ENCODE peak calls at places on chromosomes 1 and 21, in five cellular contexts. M, D, Z, T and K are unnamed samples.

GRCh38 chr1:93114403-93114802 is 35.3 kb downstream of the MTF2 start:
- DNase-seq in M (no peak), D (no peak), Z (no peak), T (no peak), K (peak; percentile 19)

GRCh38 chr21:33948096-33948950 is 32.7 kb upstream of the ATP5PO start:
- DNase-seq in M (no peak), D (no peak), Z (peak; percentile 96), T (peak; percentile 52), K (peak; percentile 70)

GRCh38 chr1:69090170-69090569 is 477.6 kb upstream of the LRRC7 start:
- DNase-seq in M (no peak), D (no peak), Z (no peak), T (no peak), K (no peak)

GRCh38 chr1:41340655-41341364 is 20.4 kb upstream of the FOXO6 start:
- DNase-seq in M (no peak), D (no peak), Z (no peak), T (no peak), K (no peak)

GRCh38 chr1:187063271-187063670 is 234.5 kb downstream of the PLA2G4A start:
- DNase-seq in M (no peak), D (no peak), Z (no peak), T (no peak), K (no peak)

GRCh38 chr1:207818971-207819451 is 67.2 kb downstream of the CD46 start:
- DNase-seq in M (peak; percentile 45), D (no peak), Z (no peak), T (no peak), K (peak; percentile 54)

GRCh38 chr1:2863149-2863963 is 61.9 kb upstream of the TTC34 start:
- DNase-seq in M (no peak), D (no peak), Z (no peak), T (no peak), K (no peak)

GRCh38 chr1:224116131-224116530 is 2.2 kb downstream of the FBXO28 start:
- DNase-seq in M (peak; percentile 70), D (no peak), Z (peak; percentile 65), T (no peak), K (peak; percentile 71)

GRCh38 chr21:34336756-34337391 is 26.9 kb upstream of the KCNE2 start:
- DNase-seq in M (peak; percentile 6), D (no peak), Z (no peak), T (no peak), K (peak; percentile 80)

GRCh38 chr1:79519084-79519760 is 512.7 kb upstream of the ADGRL4 start:
- DNase-seq in M (no peak), D (no peak), Z (no peak), T (no peak), K (no peak)

GRCh38 chr1:80535446-80535845 is 1265.3 kb upstream of the ADGRL2 start:
- DNase-seq in M (no peak), D (no peak), Z (no peak), T (peak; percentile 19), K (no peak)

GRCh38 chr1:173717238-173717637 is 2.5 kb downstream of the KLHL20 start:
- DNase-seq in M (peak; percentile 5), D (no peak), Z (no peak), T (peak; percentile 37), K (no peak)

GRCh38 chr1:41537257-41537656 is 52.8 kb upstream of the EDN2 start:
- DNase-seq in M (peak; percentile 83), D (no peak), Z (no peak), T (no peak), K (peak; percentile 96)

GRCh38 chr1:208466054-208466590 is 221.9 kb upstream of the PLXNA2 start:
- DNase-seq in M (no peak), D (no peak), Z (no peak), T (no peak), K (no peak)

GRCh38 chr1:62870148-62870547 is 86.2 kb downstream of the ATG4C start:
- DNase-seq in M (peak; percentile 1), D (no peak), Z (no peak), T (no peak), K (peak; percentile 3)

GRCh38 chr1:95197616-95198252 is 36.3 kb upstream of the RWDD3 start:
- DNase-seq in M (peak; percentile 7), D (no peak), Z (no peak), T (peak; percentile 9), K (peak; percentile 30)

GRCh38 chr1:29639156-29639736 is 402.9 kb downstream of the PTPRU start:
- DNase-seq in M (no peak), D (no peak), Z (no peak), T (peak; percentile 61), K (no peak)

GRCh38 chr1:101237229-101237837 is 514 bp downstream of the S1PR1 start:
- DNase-seq in M (peak; percentile 68), D (no peak), Z (peak; percentile 37), T (no peak), K (peak; percentile 80)

GRCh38 chr1:979744-980072 is 2.2 kb downstream of the PERM1 start:
- DNase-seq in M (no peak), D (no peak), Z (no peak), T (no peak), K (no peak)

GRCh38 chr1:101366513-101367215 is 129.8 kb downstream of the S1PR1 start:
- DNase-seq in M (peak; percentile 42), D (no peak), Z (no peak), T (no peak), K (peak; percentile 46)

GRCh38 chr1:22031214-22031962 is 21.1 kb upstream of the CDC42 start:
- DNase-seq in M (no peak), D (no peak), Z (peak; percentile 48), T (no peak), K (peak; percentile 50)

GRCh38 chr21:44377922-44378645 is 24.7 kb downstream of the TRPM2 start:
- DNase-seq in M (no peak), D (no peak), Z (no peak), T (no peak), K (no peak)

GRCh38 chr1:10945988-10946387 is 66.5 kb upstream of the TARDBP start:
- DNase-seq in M (no peak), D (no peak), Z (no peak), T (no peak), K (no peak)

GRCh38 chr1:101907264-101907663 is 89.5 kb downstream of the OLFM3 start:
- DNase-seq in M (no peak), D (no peak), Z (no peak), T (no peak), K (no peak)

GRCh38 chr1:25011966-25012625 is 82.0 kb upstream of the RUNX3 start:
- DNase-seq in M (no peak), D (no peak), Z (no peak), T (no peak), K (no peak)

GRCh38 chr21:38434913-38435533 is 63.3 kb downstream of the ERG start:
- DNase-seq in M (peak; percentile 72), D (no peak), Z (no peak), T (no peak), K (peak; percentile 51)

GRCh38 chr1:37989381-37989930 is 366 bp downstream of the SF3A3 start:
- DNase-seq in M (no peak), D (no peak), Z (peak; percentile 68), T (peak; percentile 41), K (peak; percentile 40)

GRCh38 chr1:220113136-220113695 is 19.3 kb downstream of the IARS2 start:
- DNase-seq in M (peak; percentile 48), D (no peak), Z (peak; percentile 30), T (no peak), K (peak; percentile 65)

GRCh38 chr1:204127597-204128242 is 24.1 kb downstream of the ETNK2 start:
- DNase-seq in M (peak; percentile 86), D (no peak), Z (peak; percentile 50), T (peak; percentile 83), K (peak; percentile 95)

GRCh38 chr1:24567792-24568388 is 12.0 kb downstream of the NCMAP start:
- DNase-seq in M (no peak), D (no peak), Z (no peak), T (peak; percentile 75), K (no peak)

GRCh38 chr1:89800022-89800655 is 20.7 kb upstream of the LRRC8D start:
- DNase-seq in M (no peak), D (no peak), Z (no peak), T (no peak), K (no peak)

GRCh38 chr1:165481820-165482532 is 37.0 kb upstream of the RXRG start:
- DNase-seq in M (peak; percentile 85), D (peak; percentile 13), Z (peak; percentile 1), T (peak; percentile 80), K (peak; percentile 67)

GRCh38 chr1:228155596-228156517 is 6.1 kb downstream of the GJC2 start:
- DNase-seq in M (no peak), D (no peak), Z (no peak), T (no peak), K (no peak)